ENCODE peak calls at places on chromosomes 3 and 15, in seven cellular contexts. S is GM23248, I is DND-41, R is mammary epithelial cell, U is endothelial cell of umbilical vein, W is HCT116, O is IMR-90. N is an unnamed sample.

GRCh38 chr3:147120029-147120428 is 286.3 kb downstream of the ZIC4 start:
- DNase-seq in R (no peak), U (peak), W (no peak), I (no peak), S (peak), O (peak), N (peak)

GRCh38 chr15:99451484-99451883 is 114.3 kb upstream of the MEF2A start:
- DNase-seq in O (no peak), W (no peak), S (no peak), U (no peak), I (no peak), R (no peak), N (no peak)

GRCh38 chr3:176814252-176814651 is 383.0 kb downstream of the TBL1XR1 start:
- DNase-seq in I (peak), W (peak), R (peak), S (peak), U (peak), O (peak), N (peak)

GRCh38 chr15:43281926-43282602 is 15.3 kb upstream of the TGM5 start:
- DNase-seq in U (no peak), W (no peak), O (no peak), I (no peak), R (no peak), S (no peak), N (no peak)

GRCh38 chr15:94196536-94196935 is 34.8 kb upstream of the MCTP2 start:
- DNase-seq in R (no peak), W (no peak), I (no peak), S (no peak), O (peak), U (no peak), N (no peak)

GRCh38 chr3:85560088-85560790 is 601.5 kb downstream of the CADM2 start:
- DNase-seq in O (no peak), I (no peak), S (peak), U (peak), W (no peak), R (no peak), N (peak)

GRCh38 chr15:84658788-84659411 is 901 bp upstream of the NMB start:
- DNase-seq in O (no peak), W (no peak), U (no peak), R (no peak), S (no peak), I (no peak), N (no peak)

GRCh38 chr15:70778258-70779076 is 15.1 kb upstream of the UACA start:
- DNase-seq in R (peak), W (no peak), I (no peak), U (peak), S (peak), O (peak), N (peak)

GRCh38 chr3:23396746-23397145 is 193.6 kb downstream of the UBE2E2 start:
- DNase-seq in O (no peak), U (peak), S (no peak), R (peak), W (no peak), I (no peak), N (no peak)

GRCh38 chr3:126706631-126707030 is 2.6 kb downstream of the CHCHD6 start:
- DNase-seq in O (no peak), U (no peak), I (no peak), R (no peak), W (no peak), S (no peak), N (no peak)

GRCh38 chr15:39304931-39305728 is 275.7 kb upstream of the THBS1 start:
- DNase-seq in W (no peak), U (no peak), I (no peak), R (peak), O (no peak), S (no peak), N (peak)

GRCh38 chr3:158532099-158532734 is 38.8 kb upstream of the MLF1 start:
- DNase-seq in O (peak), R (peak), S (peak), I (peak), U (peak), W (peak), N (peak)

GRCh38 chr3:101303089-101303731 is 17.2 kb downstream of the IMPG2 start:
- DNase-seq in S (peak), I (no peak), R (peak), W (no peak), O (peak), U (peak), N (peak)

GRCh38 chr15:88649286-88649733 is 10.5 kb downstream of the ISG20 start:
- DNase-seq in W (peak), R (peak), O (peak), I (no peak), U (peak), S (peak), N (peak)

GRCh38 chr3:171088496-171088895 is 62.0 kb upstream of the SLC2A2 start:
- DNase-seq in I (no peak), W (no peak), R (no peak), U (no peak), O (peak), S (no peak), N (peak)

GRCh38 chr15:61379005-61379404 is 149.9 kb upstream of the RORA start:
- DNase-seq in O (no peak), U (no peak), W (no peak), I (no peak), R (no peak), S (no peak), N (no peak)

GRCh38 chr3:81581966-81582599 is 179.4 kb downstream of the GBE1 start:
- DNase-seq in O (peak), S (peak), R (peak), U (peak), I (peak), W (peak), N (peak)

GRCh38 chr3:154835638-154836037 is 244.5 kb upstream of the MME start:
- DNase-seq in R (no peak), S (no peak), U (no peak), I (no peak), O (no peak), W (no peak), N (no peak)

GRCh38 chr15:77597804-77598453 is 34.8 kb downstream of the LINGO1 start:
- DNase-seq in W (no peak), O (no peak), I (no peak), U (peak), R (no peak), S (peak), N (no peak)

GRCh38 chr3:12479919-12480425 is 4.3 kb upstream of the TSEN2 start:
- DNase-seq in U (peak), I (peak), R (peak), S (peak), O (peak), W (peak), N (peak)

GRCh38 chr3:60456180-60456579 is 795.1 kb downstream of the FHIT start:
- DNase-seq in S (peak), O (no peak), R (no peak), I (no peak), U (no peak), W (no peak), N (no peak)

GRCh38 chr15:88003928-88004327 is 252.6 kb downstream of the NTRK3 start:
- DNase-seq in I (no peak), U (no peak), S (no peak), O (no peak), R (peak), W (no peak), N (no peak)

GRCh38 chr15:33808720-33809119 is 159.6 kb upstream of the CHRM5 start:
- DNase-seq in R (no peak), U (no peak), W (no peak), S (no peak), I (no peak), O (no peak), N (no peak)

GRCh38 chr3:186025161-186025560 is 83.7 kb downstream of the ETV5 start:
- DNase-seq in W (no peak), O (peak), R (no peak), S (peak), U (peak), I (no peak), N (peak)

GRCh38 chr3:55486857-55487375 is at the start of gene WNT5A:
- DNase-seq in W (no peak), U (peak), O (no peak), R (peak), I (no peak), S (peak), N (peak)

GRCh38 chr15:44188810-44189209 is 6.3 kb downstream of the FRMD5 start:
- DNase-seq in U (no peak), S (no peak), I (no peak), R (no peak), O (no peak), W (no peak), N (no peak)

GRCh38 chr3:52069891-52070290 is 13.5 kb upstream of the DUSP7 start:
- DNase-seq in U (no peak), S (no peak), I (no peak), R (no peak), W (no peak), O (no peak), N (no peak)

GRCh38 chr15:81229596-81229995 is 32.9 kb downstream of the IL16 start:
- DNase-seq in R (no peak), O (no peak), S (peak), U (no peak), W (no peak), I (no peak), N (no peak)

GRCh38 chr3:151964768-151965167 is 91.3 kb downstream of the SUCNR1 start:
- DNase-seq in I (no peak), U (no peak), S (no peak), R (peak), O (peak), W (no peak), N (no peak)

GRCh38 chr3:151962891-151963290 is 89.4 kb downstream of the SUCNR1 start:
- DNase-seq in W (no peak), U (no peak), O (no peak), S (no peak), I (no peak), R (no peak), N (no peak)

GRCh38 chr3:151955356-151955755 is 81.9 kb downstream of the SUCNR1 start:
- DNase-seq in I (no peak), O (no peak), W (no peak), S (no peak), R (no peak), U (no peak), N (no peak)

GRCh38 chr3:151962371-151962770 is 88.9 kb downstream of the SUCNR1 start:
- DNase-seq in R (no peak), O (no peak), W (no peak), I (no peak), S (no peak), U (no peak), N (no peak)

DNA sequence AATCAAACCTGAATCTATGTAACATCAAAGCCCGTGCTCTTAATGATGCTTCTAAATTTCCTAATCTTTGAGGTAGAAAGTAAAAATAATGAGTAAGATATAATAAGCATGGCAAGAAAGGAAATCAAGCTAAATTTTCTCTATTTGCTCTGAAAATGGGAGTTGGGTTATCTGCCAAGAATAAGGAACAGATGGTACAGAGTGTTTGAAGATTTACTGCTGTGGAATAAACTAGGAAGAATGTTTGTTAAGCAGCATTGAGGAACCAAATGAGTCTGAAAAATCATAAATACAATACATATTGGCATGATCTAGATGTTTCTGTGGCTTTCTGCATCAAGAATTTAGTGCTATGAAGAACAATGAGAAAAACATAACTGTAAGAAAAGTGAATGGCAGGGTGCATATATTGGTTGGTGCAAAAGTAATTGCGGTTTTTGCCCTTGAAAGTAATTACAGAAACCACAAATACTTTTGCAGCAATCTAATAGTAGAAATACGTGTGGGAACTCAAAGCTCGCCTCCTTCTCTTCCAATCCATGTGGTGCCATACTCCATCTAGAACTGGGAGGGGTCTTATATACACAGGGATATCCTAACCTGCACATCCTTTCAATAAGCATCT is 87.6 kb downstream of the SUCNR1 start:
- DNase-seq in I (no peak), U (no peak), W (no peak), R (no peak), O (peak), S (no peak), N (no peak)
- H2AFZ ChIP-seq in I (no peak), U (no peak), W (no peak), R (no peak), O (no peak), S (no peak), N (no peak)

DNA sequence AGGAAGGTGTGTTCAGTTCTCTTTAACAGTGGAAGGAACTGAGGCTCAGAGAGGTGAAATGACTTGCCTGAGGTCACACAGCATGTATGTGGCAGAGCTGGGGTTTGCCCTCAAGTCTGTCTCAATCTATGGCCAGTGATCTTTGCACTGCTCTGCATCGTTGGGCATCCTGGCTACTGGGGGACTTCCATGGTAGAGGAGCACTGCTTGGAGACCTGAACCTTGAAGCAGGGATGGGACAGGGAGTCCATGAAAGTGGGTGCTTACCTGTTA is 2.0 kb downstream of the CORO2B start:
- DNase-seq in W (no peak), R (no peak), S (no peak), O (no peak), U (no peak), I (no peak), N (no peak)
- H3K4me3 ChIP-seq in W (no peak), R (no peak), S (no peak), O (no peak), U (no peak), I (no peak), N (no peak)

DNA sequence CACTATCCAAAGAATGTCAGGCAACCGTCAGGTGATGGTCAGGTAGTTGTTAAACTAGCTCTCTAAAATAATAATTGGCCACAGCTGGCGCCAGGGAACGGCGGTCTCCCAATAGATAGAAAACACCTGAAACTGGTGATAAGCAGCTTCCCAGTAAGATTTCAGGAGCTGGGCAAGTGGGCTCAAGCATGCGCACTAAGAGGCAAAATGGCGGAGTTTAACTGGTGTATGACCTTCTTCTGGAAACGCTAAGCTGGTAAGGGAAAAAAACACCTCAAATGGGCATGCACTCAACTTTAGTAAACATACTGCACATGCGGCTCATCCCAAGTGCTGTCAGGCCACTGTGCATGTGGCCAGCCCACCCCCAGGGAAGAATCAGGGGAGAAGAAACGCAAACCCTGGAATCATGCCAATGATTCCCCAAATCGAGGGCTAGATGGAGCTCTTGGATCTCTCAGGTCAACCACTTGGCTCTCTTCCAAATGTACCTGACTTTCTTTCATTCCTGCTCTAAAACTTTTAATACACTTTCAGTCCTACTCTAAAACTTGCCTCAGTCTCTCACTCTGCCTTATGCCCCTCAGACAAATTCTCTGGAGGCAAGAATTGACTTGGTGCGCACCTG is 195.0 kb downstream of the ZNF621 start:
- DNase-seq in U (no peak), O (no peak), W (peak), S (no peak), R (peak), I (no peak), N (no peak)
- H2AFZ ChIP-seq in U (no peak), O (no peak), W (no peak), S (no peak), R (no peak), I (no peak), N (no peak)

GRCh38 chr3:125212509-125213372 is at the start of gene SLC12A8:
- DNase-seq in O (no peak), I (no peak), R (no peak), W (no peak), S (peak), U (no peak), N (no peak)
- H3K4me3 ChIP-seq in O (peak), I (no peak), R (peak), W (peak), S (peak), U (peak), N (peak)

DNA sequence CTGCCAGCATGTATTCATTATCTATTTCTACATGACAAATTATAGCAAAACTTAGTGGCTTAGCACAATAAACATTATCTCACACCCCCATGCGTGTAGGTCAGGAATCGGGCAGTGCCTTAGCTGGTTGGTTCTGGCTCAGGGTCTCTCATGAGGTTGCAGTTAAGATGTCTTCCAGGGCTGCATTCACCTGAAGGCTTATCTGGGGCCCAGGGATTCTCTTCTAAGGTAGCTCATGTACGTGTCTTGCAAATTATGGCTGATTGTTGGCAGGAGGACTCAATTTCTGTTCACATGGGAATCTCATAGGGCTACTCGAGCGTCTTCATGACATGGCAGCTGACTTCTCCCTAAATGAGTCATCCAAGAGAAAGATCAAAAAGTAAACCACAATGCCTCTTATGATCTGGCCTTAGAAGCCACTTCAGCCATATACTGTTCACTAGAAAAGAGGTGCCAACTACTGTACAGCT is 42.9 kb upstream of the TSC22D2 start:
- DNase-seq in O (peak), U (no peak), I (no peak), W (peak), S (peak), R (peak), N (peak)
- H2AFZ ChIP-seq in O (no peak), U (no peak), I (no peak), W (peak), S (no peak), R (peak), N (peak)

DNA sequence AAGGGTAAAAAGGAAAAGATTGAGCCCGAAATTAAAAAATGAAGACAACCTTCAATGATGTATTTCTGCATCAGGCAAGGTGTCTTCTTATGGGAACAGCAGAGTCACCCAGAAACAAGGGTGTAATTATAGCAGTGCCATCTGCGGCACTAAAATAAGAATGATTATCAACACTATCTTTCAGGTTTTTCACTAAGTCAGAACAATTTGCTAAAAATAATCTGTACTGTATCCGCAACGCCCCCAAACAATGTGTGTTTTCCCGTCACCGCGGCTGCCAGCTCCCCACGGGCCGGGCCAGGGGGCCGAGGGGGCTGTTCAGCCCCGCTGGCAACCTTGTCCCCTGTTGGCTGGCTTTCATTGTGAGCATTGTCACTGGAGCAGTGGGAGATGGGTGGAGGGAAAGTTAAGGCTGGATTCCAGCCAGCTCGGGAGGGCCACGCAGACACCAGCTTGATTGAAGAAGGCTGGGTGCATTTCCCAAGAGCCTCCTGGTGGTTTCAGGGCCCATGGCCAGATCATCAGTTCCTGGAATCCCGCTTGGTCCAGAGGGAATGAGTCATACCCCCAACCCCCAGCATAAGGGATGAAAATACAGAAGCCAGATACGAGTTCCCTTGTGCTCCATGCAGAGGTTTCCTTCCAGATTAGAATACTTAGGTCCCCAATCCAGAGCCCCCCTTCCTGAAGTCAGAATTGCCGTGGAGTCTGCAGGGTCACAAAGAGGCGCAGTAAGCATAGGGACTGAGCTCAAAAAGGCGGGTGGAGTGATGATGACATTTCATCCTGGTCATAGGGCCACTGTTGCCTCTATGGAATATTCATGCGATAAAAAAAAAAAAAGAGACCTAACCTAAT is 90.2 kb upstream of the KLF13 start:
- DNase-seq in U (peak), I (no peak), W (no peak), S (peak), R (peak), O (peak), N (peak)
- H3K4me3 ChIP-seq in U (no peak), I (no peak), W (no peak), S (peak), R (no peak), O (no peak), N (peak)

GRCh38 chr3:18732474-18732873 is 307.3 kb upstream of the SATB1 start:
- DNase-seq in I (no peak), U (no peak), W (no peak), R (peak), S (peak), O (no peak), N (no peak)

GRCh38 chr3:18729671-18730070 is 304.5 kb upstream of the SATB1 start:
- DNase-seq in W (no peak), R (no peak), S (no peak), I (no peak), O (no peak), U (no peak), N (no peak)

GRCh38 chr3:18735013-18735412 is 309.9 kb upstream of the SATB1 start:
- DNase-seq in W (no peak), I (no peak), R (no peak), U (no peak), O (no peak), S (no peak), N (no peak)

GRCh38 chr3:18734309-18734708 is 309.2 kb upstream of the SATB1 start:
- DNase-seq in W (no peak), S (no peak), R (no peak), U (no peak), I (no peak), O (no peak), N (no peak)

GRCh38 chr3:18730491-18730890 is 305.4 kb upstream of the SATB1 start:
- DNase-seq in I (no peak), O (no peak), U (no peak), W (no peak), R (no peak), S (no peak), N (no peak)
- H2AFZ ChIP-seq in I (no peak), O (no peak), U (no peak), W (no peak), R (no peak), S (no peak), N (no peak)